ENCODE peak calls at places on chromosomes 3 and 15, in nine cellular contexts. M is H54, S is EL, L is body of pancreas, G is IMR-90, U is lung, Y is NCI-H460, Z is left kidney, A is AG09319. J is an unnamed sample.

GRCh38 chr15:20344601-20345400 is 196.8 kb downstream of the GOLGA6L6 start:
- DNase-seq in M (no peak), S (no peak), L (peak), G (no peak), U (peak), Y (no peak), Z (no peak), A (no peak), J (no peak)

GRCh38 chr15:70528270-70528706 is 235.1 kb downstream of the UACA start:
- DNase-seq in M (no peak), S (peak), L (no peak), G (peak), U (no peak), Y (no peak), Z (peak), A (no peak), J (no peak)

GRCh38 chr15:99703603-99704443 is 29.4 kb downstream of the LYSMD4 start:
- DNase-seq in M (no peak), S (peak), L (peak), G (peak), U (no peak), Y (peak), Z (peak), A (peak), J (peak)

GRCh38 chr3:43062556-43063040 is 43.3 kb downstream of the POMGNT2 start:
- DNase-seq in M (no peak), S (no peak), L (no peak), G (no peak), U (peak), Y (no peak), Z (no peak), A (no peak), J (no peak)

GRCh38 chr3:142501004-142501926 is 53.4 kb upstream of the XRN1 start:
- DNase-seq in M (peak), S (peak), L (no peak), G (peak), U (no peak), Y (no peak), Z (no peak), A (peak), J (peak)

GRCh38 chr3:159796744-159797143 is 191.9 kb upstream of the IL12A start:
- DNase-seq in M (peak), S (peak), L (no peak), G (peak), U (no peak), Y (no peak), Z (no peak), A (no peak), J (peak)

GRCh38 chr15:56225520-56225919 is 18.2 kb downstream of the RFX7 start:
- DNase-seq in M (no peak), S (no peak), L (no peak), G (no peak), U (no peak), Y (no peak), Z (no peak), A (no peak), J (no peak)

GRCh38 chr15:75368689-75369239 is 357 bp upstream of the MAN2C1 start:
- DNase-seq in M (no peak), S (peak), L (no peak), G (peak), U (no peak), Y (no peak), Z (no peak), A (no peak), J (no peak)

GRCh38 chr3:149967067-149967685 is 3.5 kb downstream of the PFN2 start:
- DNase-seq in M (no peak), S (peak), L (no peak), G (peak), U (no peak), Y (peak), Z (peak), A (no peak), J (peak)

GRCh38 chr3:66803206-66803605 is 194.9 kb upstream of the KBTBD8 start:
- DNase-seq in M (peak), S (no peak), L (no peak), G (no peak), U (no peak), Y (no peak), Z (peak), A (no peak), J (no peak)

GRCh38 chr3:105369501-105370371 is 3.0 kb downstream of the ALCAM start:
- DNase-seq in M (no peak), S (peak), L (peak), G (peak), U (peak), Y (no peak), Z (peak), A (no peak), J (peak)

GRCh38 chr3:64187065-64187959 is 38.0 kb downstream of the PRICKLE2 start:
- DNase-seq in M (peak), S (peak), L (peak), G (peak), U (peak), Y (peak), Z (peak), A (peak), J (peak)

GRCh38 chr15:51274956-51275355 is 63.4 kb downstream of the CYP19A1 start:
- DNase-seq in M (no peak), S (no peak), L (no peak), G (no peak), U (no peak), Y (no peak), Z (no peak), A (no peak), J (no peak)

GRCh38 chr3:42635111-42635510 is 18.4 kb upstream of the ZBTB47 start:
- DNase-seq in M (no peak), S (peak), L (no peak), G (peak), U (no peak), Y (no peak), Z (no peak), A (no peak), J (no peak)

J was measured in myocyte.